ENCODE peak calls at places on chromosomes 5 and 9, in four cellular contexts. P is aorta; B is COR-L47; Q is stimulated activated naive CD8-positive, alpha-beta T cell treated with anti-CD3 and anti-CD28 coated beads, Interleukin-15, Interleukin-2, amounts not matched to agents 100 U/mL and 50 U/mL, for 24 hours. Z is an unnamed sample.
A peak's percentile ranks its signal among the peaks of the same experiment; 100 is the strongest.

GRCh38 chr9:14349818-14350333 is 35.9 kb upstream of the NFIB start:
- DNase-seq in P (no peak), B (peak; percentile 59), Q (no peak), Z (no peak)

GRCh38 chr9:134328341-134328840 is 2.1 kb downstream of the RXRA start:
- DNase-seq in P (peak; percentile 75), B (no peak), Q (no peak), Z (no peak)

GRCh38 chr5:150261231-150261630 is 28.3 kb downstream of the CAMK2A start:
- DNase-seq in P (no peak), B (no peak), Q (no peak), Z (no peak)

GRCh38 chr5:102536323-102536928 is 37.6 kb upstream of the SLCO6A1 start:
- DNase-seq in P (no peak), B (no peak), Q (no peak), Z (no peak)

GRCh38 chr5:107887587-107887986 is 216.8 kb upstream of the EFNA5 start:
- DNase-seq in P (no peak), B (no peak), Q (no peak), Z (no peak)

GRCh38 chr5:6784481-6784880 is 71.2 kb downstream of the TENT4A start:
- DNase-seq in P (no peak), B (no peak), Q (no peak), Z (no peak)

GRCh38 chr5:97231025-97231636 is 48.1 kb upstream of the RIOK2 start:
- DNase-seq in P (no peak), B (peak; percentile 51), Q (peak; percentile 13), Z (peak; percentile 20)

GRCh38 chr9:130835441-130836298 is 616 bp downstream of the ABL1 start:
- DNase-seq in P (peak; percentile 82), B (no peak), Q (peak; percentile 61), Z (no peak)

GRCh38 chr9:87515086-87515485 is 17.4 kb downstream of the DAPK1 start:
- DNase-seq in P (no peak), B (no peak), Q (no peak), Z (no peak)

GRCh38 chr9:133609311-133610098 is at the start of gene FAM163B:
- DNase-seq in P (peak; percentile 85), B (no peak), Q (peak; percentile 58), Z (no peak)

GRCh38 chr5:14714706-14715105 is 50.2 kb downstream of the OTULIN start:
- DNase-seq in P (no peak), B (no peak), Q (no peak), Z (no peak)

GRCh38 chr5:147565524-147565923 is 55.7 kb upstream of the DPYSL3 start:
- DNase-seq in P (no peak), B (peak; percentile 18), Q (no peak), Z (no peak)

GRCh38 chr5:89302102-89302891 is 419.3 kb upstream of the MEF2C start:
- DNase-seq in P (no peak), B (no peak), Q (no peak), Z (no peak)

GRCh38 chr9:37325778-37326177 is 96.7 kb upstream of the GRHPR start:
- DNase-seq in P (no peak), B (peak; percentile 4), Q (no peak), Z (no peak)

GRCh38 chr5:42390115-42390514 is 33.1 kb upstream of the GHR start:
- DNase-seq in P (no peak), B (no peak), Q (no peak), Z (no peak)

GRCh38 chr9:126618200-126618589 is 4.5 kb downstream of the LMX1B start:
- DNase-seq in P (no peak), B (no peak), Q (no peak), Z (no peak)

GRCh38 chr9:124222109-124222508 is 35.6 kb upstream of the NEK6 start:
- DNase-seq in P (no peak), B (no peak), Q (no peak), Z (no peak)

GRCh38 chr9:37531699-37532098 is 44.5 kb downstream of the FBXO10 start:
- DNase-seq in P (no peak), B (no peak), Q (peak; percentile 12), Z (no peak)

GRCh38 chr9:71168418-71168817 is 47.0 kb upstream of the TRPM3 start:
- DNase-seq in P (no peak), B (no peak), Q (no peak), Z (no peak)

GRCh38 chr5:149012350-149012749 is 50.5 kb downstream of the SH3TC2 start:
- DNase-seq in P (no peak), B (no peak), Q (no peak), Z (no peak)

GRCh38 chr9:124769451-124770358 is 1.4 kb downstream of the NR6A1 start:
- DNase-seq in P (no peak), B (no peak), Q (peak; percentile 32), Z (no peak)

GRCh38 chr5:124839371-124839998 is 93.0 kb upstream of the ZNF608 start:
- DNase-seq in P (no peak), B (peak; percentile 87), Q (no peak), Z (no peak)

GRCh38 chr9:131641618-131642495 is 96.5 kb downstream of the PRRT1B start:
- DNase-seq in P (no peak), B (no peak), Q (no peak), Z (no peak)

GRCh38 chr5:1189269-1189668 is 12.1 kb upstream of the SLC6A19 start:
- DNase-seq in P (peak; percentile 27), B (no peak), Q (no peak), Z (no peak)

GRCh38 chr9:21904371-21904770 is 89.8 kb downstream of the CDKN2A start:
- DNase-seq in P (no peak), B (no peak), Q (no peak), Z (no peak)

GRCh38 chr5:55027589-55027988 is 3.5 kb downstream of the GZMK start:
- DNase-seq in P (no peak), B (no peak), Q (no peak), Z (no peak)

Z was measured in iPS DF 19.7.